ENCODE peak calls at places on chromosome 5, in seven cellular contexts. N is GM06990, W is AG10803, S is AG09309, E is mammary epithelial cell, O is upper lobe of left lung, F is endothelial cell. B is an unnamed sample.

GRCh38 chr5:14745753-14746152 is 81.2 kb downstream of the OTULIN start:
- DNase-seq in N (no peak), W (no peak), S (no peak), E (no peak), O (peak), F (no peak), B (peak)

GRCh38 chr5:75363111-75363510 is 26.1 kb downstream of the HMGCR start:
- DNase-seq in N (no peak), W (no peak), S (no peak), E (no peak), O (no peak), F (no peak), B (no peak)

GRCh38 chr5:1637639-1638481 is 114.1 kb upstream of the LPCAT1 start:
- DNase-seq in N (no peak), W (no peak), S (no peak), E (no peak), O (peak), F (no peak), B (no peak)

GRCh38 chr5:121863753-121864152 is 12.1 kb downstream of the FTMT start:
- DNase-seq in N (no peak), W (no peak), S (no peak), E (no peak), O (no peak), F (no peak), B (no peak)

GRCh38 chr5:66542728-66543127 is 53.5 kb upstream of the MAST4 start:
- DNase-seq in N (no peak), W (no peak), S (no peak), E (no peak), O (no peak), F (no peak), B (no peak)

GRCh38 chr5:54415896-54416640 is 39.4 kb upstream of the HSPB3 start:
- DNase-seq in N (no peak), W (no peak), S (no peak), E (peak), O (no peak), F (no peak), B (no peak)

GRCh38 chr5:138803285-138803684 is 50.1 kb downstream of the CTNNA1 start:
- DNase-seq in N (no peak), W (no peak), S (no peak), E (no peak), O (no peak), F (no peak), B (no peak)

GRCh38 chr5:100430268-100430900 is 104.8 kb upstream of the FAM174A start:
- DNase-seq in N (peak), W (peak), S (no peak), E (peak), O (no peak), F (peak), B (peak)

GRCh38 chr5:140357731-140358093 is 2.3 kb upstream of the SLC4A9 start:
- DNase-seq in N (peak), W (peak), S (peak), E (peak), O (peak), F (peak), B (peak)

GRCh38 chr5:158471179-158471924 is 612.4 kb upstream of the CLINT1 start:
- DNase-seq in N (no peak), W (no peak), S (no peak), E (no peak), O (no peak), F (no peak), B (no peak)

GRCh38 chr5:95080026-95080425 is 204.9 kb downstream of the MCTP1 start:
- DNase-seq in N (no peak), W (no peak), S (no peak), E (no peak), O (no peak), F (no peak), B (no peak)

GRCh38 chr5:151820903-151821302 is 49.1 kb downstream of the G3BP1 start:
- DNase-seq in N (no peak), W (no peak), S (no peak), E (no peak), O (no peak), F (no peak), B (no peak)

GRCh38 chr5:143691278-143692236 is 120.4 kb upstream of the HMHB1 start:
- DNase-seq in N (no peak), W (no peak), S (no peak), E (no peak), O (no peak), F (no peak), B (no peak)

GRCh38 chr5:179558912-179559279 is 8.5 kb downstream of the RUFY1 start:
- DNase-seq in N (peak), W (peak), S (no peak), E (no peak), O (peak), F (peak), B (no peak)

GRCh38 chr5:45038366-45038987 is 229.7 kb downstream of the MRPS30 start:
- DNase-seq in N (no peak), W (peak), S (no peak), E (no peak), O (no peak), F (peak), B (peak)

GRCh38 chr5:178389796-178390195 is 157.2 kb upstream of the PHYKPL start:
- DNase-seq in N (no peak), W (no peak), S (no peak), E (no peak), O (peak), F (no peak), B (no peak)

GRCh38 chr5:78803386-78803785 is 154.8 kb upstream of the LHFPL2 start:
- DNase-seq in N (no peak), W (peak), S (no peak), E (no peak), O (no peak), F (no peak), B (no peak)

GRCh38 chr5:42840279-42840678 is 28.6 kb upstream of the SELENOP start:
- DNase-seq in N (no peak), W (peak), S (peak), E (peak), O (peak), F (no peak), B (no peak)

GRCh38 chr5:148998174-148998797 is 64.6 kb downstream of the SH3TC2 start:
- DNase-seq in N (no peak), W (peak), S (no peak), E (peak), O (no peak), F (peak), B (peak)

GRCh38 chr5:108619815-108620214 is 127.9 kb upstream of the FER start:
- DNase-seq in N (no peak), W (no peak), S (no peak), E (no peak), O (no peak), F (no peak), B (no peak)

GRCh38 chr5:64690417-64691151 is at the start of gene SHISAL2B:
- DNase-seq in N (peak), W (peak), S (no peak), E (peak), O (peak), F (peak), B (no peak)

GRCh38 chr5:80408475-80408875 is 611 bp downstream of the ZFYVE16 start:
- DNase-seq in N (no peak), W (peak), S (no peak), E (peak), O (no peak), F (peak), B (no peak)

GRCh38 chr5:163309850-163310365 is 127.5 kb upstream of the CCNG1 start:
- DNase-seq in N (no peak), W (no peak), S (no peak), E (no peak), O (no peak), F (no peak), B (no peak)

GRCh38 chr5:63205976-63206375 is 627.4 kb downstream of the LRRC70 start:
- DNase-seq in N (no peak), W (no peak), S (no peak), E (no peak), O (no peak), F (no peak), B (no peak)

GRCh38 chr5:68070641-68071191 is 144.8 kb upstream of the PIK3R1 start:
- DNase-seq in N (peak), W (peak), S (no peak), E (no peak), O (no peak), F (no peak), B (no peak)

GRCh38 chr5:84384604-84385575 is at the start of gene EDIL3:
- DNase-seq in N (peak), W (peak), S (no peak), E (peak), O (peak), F (peak), B (no peak)

GRCh38 chr5:156218364-156219158 is 108.4 kb upstream of the SGCD start:
- DNase-seq in N (no peak), W (no peak), S (no peak), E (no peak), O (no peak), F (no peak), B (no peak)

DNA sequence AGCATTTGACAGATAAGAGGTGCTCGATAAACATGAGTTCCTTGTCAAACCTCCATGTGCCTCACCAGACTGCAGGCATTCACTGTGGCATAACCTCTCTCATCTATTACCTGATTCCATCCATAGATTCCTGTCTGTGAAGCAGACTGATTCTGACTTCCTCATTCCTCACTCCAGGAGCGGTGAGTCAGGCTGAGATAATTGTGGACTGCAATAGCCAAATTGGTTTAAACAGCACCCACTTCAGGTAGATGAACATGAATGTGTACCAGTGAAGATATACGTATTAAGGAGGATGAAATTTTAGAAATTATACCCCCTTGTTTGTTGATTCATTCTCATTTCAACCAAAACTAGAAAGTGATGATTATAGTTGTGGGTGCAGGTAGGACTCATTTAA is 391.2 kb downstream of the HINT1 start:
- DNase-seq in N (no peak), W (no peak), S (no peak), E (peak), O (no peak), F (no peak), B (no peak)
- TF ChIP-seq CTCF in N (no peak), W (no peak), S (no peak), E (peak), O (no peak), F (no peak), B (no peak)

GRCh38 chr5:56900858-56901578 is 8.4 kb upstream of the SETD9 start:
- DNase-seq in N (no peak), W (peak), S (no peak), E (peak), O (no peak), F (peak), B (peak)
- TF ChIP-seq CTCF in N (peak), W (peak), S (peak), E (peak), O (peak), F (peak), B (peak)

GRCh38 chr5:53321721-53322120 is 158.7 kb upstream of the FST start:
- DNase-seq in N (no peak), W (no peak), S (no peak), E (no peak), O (no peak), F (no peak), B (no peak)

GRCh38 chr5:53323943-53324642 is 156.3 kb upstream of the FST start:
- DNase-seq in N (no peak), W (peak), S (no peak), E (peak), O (no peak), F (no peak), B (no peak)

GRCh38 chr5:53321073-53321472 is 159.4 kb upstream of the FST start:
- DNase-seq in N (no peak), W (no peak), S (no peak), E (peak), O (no peak), F (no peak), B (no peak)

GRCh38 chr5:53323511-53323910 is 156.9 kb upstream of the FST start:
- DNase-seq in N (no peak), W (no peak), S (no peak), E (peak), O (no peak), F (no peak), B (no peak)

DNA sequence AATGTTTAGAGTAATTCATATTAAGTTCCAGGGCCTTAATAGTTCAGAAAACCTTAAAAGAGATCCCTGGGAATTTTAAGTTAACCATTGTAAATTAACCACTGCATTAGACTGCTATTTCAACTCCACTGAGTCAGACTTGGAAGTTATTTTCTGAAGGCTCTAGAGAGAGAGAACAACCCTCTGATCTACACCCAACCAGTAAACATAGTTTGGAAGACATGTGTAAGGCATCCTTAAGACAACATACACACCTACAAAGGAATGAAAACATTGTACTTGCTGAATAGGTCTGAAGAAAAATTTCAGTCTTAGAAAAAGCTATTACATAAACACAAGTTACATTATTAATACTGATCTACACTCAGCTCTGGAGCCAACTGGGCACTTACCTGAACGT is 158.2 kb upstream of the FST start:
- DNase-seq in N (no peak), W (peak), S (no peak), E (peak), O (no peak), F (no peak), B (no peak)
- TF ChIP-seq CTCF in N (no peak), W (no peak), S (no peak), E (no peak), O (no peak), F (no peak), B (no peak)

GRCh38 chr5:94025788-94026473 is 284.5 kb upstream of the POU5F2 start:
- DNase-seq in N (no peak), W (no peak), S (no peak), E (no peak), O (peak), F (no peak), B (no peak)
- TF ChIP-seq CTCF in N (no peak), W (no peak), S (no peak), E (no peak), O (no peak), F (no peak), B (no peak)

GRCh38 chr5:96881511-96882115 is 5.3 kb downstream of the ERAP2 start:
- DNase-seq in N (no peak), W (peak), S (peak), E (peak), O (no peak), F (no peak), B (no peak)
- TF ChIP-seq CTCF in N (no peak), W (no peak), S (no peak), E (no peak), O (no peak), F (no peak), B (no peak)

GRCh38 chr5:35158627-35159369 is 71.5 kb downstream of the PRLR start:
- DNase-seq in N (no peak), W (no peak), S (no peak), E (no peak), O (no peak), F (no peak), B (no peak)

GRCh38 chr5:35162848-35163770 is 67.2 kb downstream of the PRLR start:
- DNase-seq in N (no peak), W (no peak), S (no peak), E (no peak), O (no peak), F (no peak), B (no peak)

GRCh38 chr5:35160486-35161116 is 69.7 kb downstream of the PRLR start:
- DNase-seq in N (no peak), W (no peak), S (no peak), E (no peak), O (no peak), F (no peak), B (no peak)

GRCh38 chr5:35159370-35159742 is 70.9 kb downstream of the PRLR start:
- DNase-seq in N (no peak), W (peak), S (no peak), E (no peak), O (no peak), F (no peak), B (no peak)

GRCh38 chr5:35161637-35162248 is 68.5 kb downstream of the PRLR start:
- DNase-seq in N (no peak), W (peak), S (no peak), E (no peak), O (no peak), F (no peak), B (no peak)
- TF ChIP-seq CTCF in N (no peak), W (no peak), S (no peak), E (no peak), O (no peak), F (no peak), B (no peak)

GRCh38 chr5:147575598-147575997 is 65.7 kb upstream of the DPYSL3 start:
- DNase-seq in N (no peak), W (no peak), S (no peak), E (no peak), O (no peak), F (no peak), B (no peak)

GRCh38 chr5:147573171-147573570 is 63.3 kb upstream of the DPYSL3 start:
- DNase-seq in N (no peak), W (no peak), S (no peak), E (no peak), O (no peak), F (no peak), B (no peak)

GRCh38 chr5:147576646-147577535 is 67.0 kb upstream of the DPYSL3 start:
- DNase-seq in N (peak), W (peak), S (no peak), E (peak), O (no peak), F (peak), B (no peak)

GRCh38 chr5:147578228-147579024 is 68.6 kb upstream of the DPYSL3 start:
- DNase-seq in N (no peak), W (peak), S (no peak), E (peak), O (no peak), F (peak), B (peak)
- TF ChIP-seq CTCF in N (peak), W (peak), S (peak), E (peak), O (peak), F (peak), B (peak)

GRCh38 chr5:171628344-171628743 is 157.3 kb upstream of the SMIM23 start:
- DNase-seq in N (no peak), W (peak), S (no peak), E (no peak), O (no peak), F (no peak), B (no peak)

GRCh38 chr5:171627936-171628335 is 157.7 kb upstream of the SMIM23 start:
- DNase-seq in N (no peak), W (no peak), S (no peak), E (no peak), O (no peak), F (no peak), B (no peak)

GRCh38 chr5:171630670-171631065 is 154.9 kb upstream of the SMIM23 start:
- DNase-seq in N (no peak), W (no peak), S (no peak), E (no peak), O (no peak), F (no peak), B (no peak)

GRCh38 chr5:171629221-171630005 is 156.2 kb upstream of the SMIM23 start:
- DNase-seq in N (no peak), W (no peak), S (no peak), E (no peak), O (no peak), F (no peak), B (no peak)

GRCh38 chr5:171630047-171630669 is 155.5 kb upstream of the SMIM23 start:
- DNase-seq in N (no peak), W (peak), S (no peak), E (peak), O (peak), F (peak), B (no peak)
- TF ChIP-seq CTCF in N (peak), W (peak), S (peak), E (peak), O (peak), F (peak), B (no peak)

B was measured in OCI-LY7.